ENCODE peak calls at places on chromosomes 16 and 17, in eight cellular contexts. L is heart left ventricle, U is tibial nerve, W is ovary, Q is GM12878, V is A549, R is stomach, P is brain microvascular endothelial cell. D is an unnamed sample.

GRCh38 chr17:75252039-75252816 is 9.2 kb downstream of the GGA3 start:
- DNase-seq in L (no peak), U (no peak), W (no peak), Q (no peak), V (no peak), R (no peak), P (no peak), D (no peak)

GRCh38 chr16:72113616-72113945 is 19.9 kb downstream of the DHX38 start:
- DNase-seq in L (no peak), U (no peak), W (no peak), Q (no peak), V (no peak), R (no peak), P (no peak), D (no peak)

GRCh38 chr17:50380369-50381259 is 7.6 kb downstream of the EME1 start:
- DNase-seq in L (no peak), U (no peak), W (no peak), Q (no peak), V (no peak), R (no peak), P (no peak), D (no peak)

GRCh38 chr17:57505841-57506240 is 239.3 kb downstream of the CCDC182 start:
- DNase-seq in L (no peak), U (no peak), W (no peak), Q (no peak), V (no peak), R (no peak), P (no peak), D (no peak)

GRCh38 chr16:67148221-67148620 is 2.6 kb downstream of the B3GNT9 start:
- DNase-seq in L (no peak), U (no peak), W (no peak), Q (no peak), V (no peak), R (no peak), P (no peak), D (no peak)

GRCh38 chr17:48773245-48773644 is 43.8 kb downstream of the TTLL6 start:
- DNase-seq in L (no peak), U (no peak), W (no peak), Q (no peak), V (no peak), R (no peak), P (no peak), D (no peak)

GRCh38 chr17:6327007-6327406 is 107.9 kb downstream of the AIPL1 start:
- DNase-seq in L (peak; percentile 74), U (no peak), W (no peak), Q (no peak), V (no peak), R (no peak), P (no peak), D (no peak)

GRCh38 chr17:7992516-7992915 is 9.9 kb upstream of the GUCY2D start:
- DNase-seq in L (no peak), U (no peak), W (no peak), Q (no peak), V (no peak), R (no peak), P (peak; percentile 38), D (peak; percentile 66)

GRCh38 chr17:29007456-29008455 is 1.9 kb upstream of the SEZ6 start:
- DNase-seq in L (no peak), U (no peak), W (no peak), Q (no peak), V (peak; percentile 97), R (no peak), P (no peak), D (peak; percentile 41)

GRCh38 chr17:32927724-32928526 is at the start of gene TMEM98:
- DNase-seq in L (peak; percentile 24), U (no peak), W (peak; percentile 72), Q (no peak), V (no peak), R (peak; percentile 43), P (no peak), D (peak; percentile 38)

GRCh38 chr17:18247613-18248001 is 10.9 kb downstream of the FLII start:
- DNase-seq in L (no peak), U (no peak), W (peak; percentile 72), Q (no peak), V (no peak), R (peak; percentile 62), P (no peak), D (no peak)

GRCh38 chr17:42562845-42563509 is 1.0 kb downstream of the COASY start:
- DNase-seq in L (no peak), U (no peak), W (peak; percentile 46), Q (no peak), V (no peak), R (no peak), P (no peak), D (peak; percentile 42)

GRCh38 chr17:42563950-42564349 is 2.0 kb downstream of the COASY start:
- DNase-seq in L (no peak), U (no peak), W (peak; percentile 22), Q (no peak), V (no peak), R (no peak), P (no peak), D (no peak)

GRCh38 chr17:42561908-42562844 is at the start of gene COASY:
- DNase-seq in L (peak; percentile 98), U (peak; percentile 97), W (peak; percentile 96), Q (peak; percentile 96), V (peak; percentile 100), R (peak; percentile 96), P (peak; percentile 96), D (peak; percentile 99)

GRCh38 chr17:42564815-42565522 is 1.9 kb upstream of the MLX start:
- DNase-seq in L (no peak), U (no peak), W (peak; percentile 22), Q (no peak), V (no peak), R (no peak), P (no peak), D (no peak)

DNA sequence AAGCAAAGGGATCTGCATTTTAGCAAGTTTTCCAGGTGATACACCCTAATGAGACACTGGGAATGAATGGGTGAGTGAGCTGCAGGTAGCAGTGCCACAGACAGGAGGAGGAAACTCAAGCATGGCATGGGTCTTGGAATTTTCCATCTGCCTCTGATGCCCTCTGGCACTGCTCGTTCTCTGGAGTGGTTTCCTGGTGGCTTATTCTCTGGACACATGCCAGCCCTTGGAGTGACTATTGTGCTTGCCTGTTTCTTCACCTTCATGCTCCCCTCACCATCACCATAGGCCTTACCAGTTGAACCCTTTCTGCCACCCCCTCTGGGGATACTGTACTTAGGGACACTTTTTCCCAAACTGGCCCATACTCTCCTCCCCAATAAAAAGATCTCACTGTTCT is 1.6 kb downstream of the COASY start:
- DNase-seq in L (no peak), U (no peak), W (no peak), Q (no peak), V (no peak), R (peak; percentile 80), P (no peak), D (no peak)
- H3K4me3 ChIP-seq in L (no peak overlapping the region), U (no peak overlapping the region), W (no peak overlapping the region), Q (peak overlapping the region; percentile 76), V (peak overlapping the region; percentile 91), R (peak overlapping the region; percentile 90), P (no peak overlapping the region), D (peak overlapping the region; percentile 90)

DNA sequence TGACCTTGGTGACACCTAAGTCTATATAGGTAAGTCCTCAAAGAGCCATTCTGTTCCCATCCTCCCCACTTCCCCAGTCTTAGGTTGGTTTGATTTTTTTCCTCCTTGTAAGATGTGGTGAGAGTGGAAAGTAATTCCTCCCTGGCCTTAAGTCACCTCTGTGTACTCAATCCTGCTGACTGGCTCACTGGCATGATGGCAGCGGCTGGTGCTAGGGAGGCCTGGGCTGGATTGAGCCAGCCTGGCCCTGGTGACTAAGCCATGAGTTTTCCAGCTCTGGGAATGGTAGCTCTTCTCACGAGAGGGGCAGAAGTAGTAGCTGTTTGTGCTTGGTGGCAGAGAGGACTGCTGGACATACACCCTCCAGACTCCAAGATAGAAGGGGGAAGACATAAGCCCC is 2.5 kb downstream of the ARL4D start:
- DNase-seq in L (no peak), U (no peak), W (no peak), Q (no peak), V (peak; percentile 81), R (peak; percentile 51), P (peak; percentile 66), D (peak; percentile 88)
- H3K4me3 ChIP-seq in L (peak overlapping the region; percentile 93), U (peak overlapping the region; percentile 49), W (peak overlapping the region; percentile 20), Q (no peak overlapping the region), V (peak overlapping the region; percentile 71), R (peak overlapping the region; percentile 90), P (no peak overlapping the region), D (peak overlapping the region; percentile 88)

DNA sequence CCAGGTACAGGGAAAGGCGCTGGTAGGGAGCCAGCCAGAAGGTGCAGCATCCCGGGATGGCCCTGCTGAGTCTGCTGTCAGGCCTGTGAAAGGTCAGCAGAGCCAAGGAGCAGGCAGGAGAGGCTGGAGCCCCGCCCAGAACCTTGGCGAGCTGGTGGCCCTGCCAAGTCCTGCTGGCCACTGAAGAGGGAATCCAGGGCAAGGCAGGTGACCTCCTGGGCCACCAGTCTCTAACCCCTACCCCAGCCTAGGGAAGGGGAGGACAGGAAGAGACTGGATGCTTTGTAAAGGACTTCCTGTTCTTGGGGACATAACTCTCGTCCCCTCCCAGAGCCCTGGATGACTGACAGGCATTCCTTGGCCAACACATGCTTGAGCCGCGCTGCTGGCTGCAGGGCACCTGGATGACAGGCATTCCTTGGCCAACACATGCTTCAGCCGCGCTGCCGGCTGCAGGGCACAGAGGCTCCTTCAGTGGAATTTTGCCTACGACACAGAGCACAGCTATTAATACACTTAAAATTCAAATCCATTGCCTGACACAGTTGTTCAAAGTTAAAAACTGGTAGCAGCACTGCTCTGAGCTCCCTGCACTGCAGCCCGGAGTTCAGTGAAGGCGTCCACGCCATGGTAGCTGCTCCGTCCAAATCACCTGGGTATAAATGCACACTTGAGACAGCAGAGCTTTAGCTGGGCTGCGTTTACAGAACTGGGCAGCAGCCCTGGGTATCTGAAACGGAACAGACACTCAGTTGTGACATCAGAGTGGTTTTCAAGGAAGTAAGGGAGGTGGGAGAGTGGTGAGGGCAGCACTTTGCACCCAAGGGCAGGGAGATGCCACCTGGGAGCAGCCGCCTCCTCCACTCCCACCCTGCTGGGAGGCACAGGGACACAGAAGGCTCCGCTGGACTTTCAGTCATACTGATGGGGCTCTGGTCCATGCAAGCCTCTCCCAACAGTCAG is 2.0 kb upstream of the BRICD5 start:
- DNase-seq in L (peak; percentile 70), U (no peak), W (no peak), Q (no peak), V (no peak), R (peak; percentile 60), P (no peak), D (no peak)
- H3K4me3 ChIP-seq in L (peak overlapping the region; percentile 99), U (no peak overlapping the region), W (no peak overlapping the region), Q (peak overlapping the region; percentile 80), V (peak overlapping the region; percentile 98), R (no peak overlapping the region), P (peak overlapping the region; percentile 68), D (peak overlapping the region; percentile 52)

DNA sequence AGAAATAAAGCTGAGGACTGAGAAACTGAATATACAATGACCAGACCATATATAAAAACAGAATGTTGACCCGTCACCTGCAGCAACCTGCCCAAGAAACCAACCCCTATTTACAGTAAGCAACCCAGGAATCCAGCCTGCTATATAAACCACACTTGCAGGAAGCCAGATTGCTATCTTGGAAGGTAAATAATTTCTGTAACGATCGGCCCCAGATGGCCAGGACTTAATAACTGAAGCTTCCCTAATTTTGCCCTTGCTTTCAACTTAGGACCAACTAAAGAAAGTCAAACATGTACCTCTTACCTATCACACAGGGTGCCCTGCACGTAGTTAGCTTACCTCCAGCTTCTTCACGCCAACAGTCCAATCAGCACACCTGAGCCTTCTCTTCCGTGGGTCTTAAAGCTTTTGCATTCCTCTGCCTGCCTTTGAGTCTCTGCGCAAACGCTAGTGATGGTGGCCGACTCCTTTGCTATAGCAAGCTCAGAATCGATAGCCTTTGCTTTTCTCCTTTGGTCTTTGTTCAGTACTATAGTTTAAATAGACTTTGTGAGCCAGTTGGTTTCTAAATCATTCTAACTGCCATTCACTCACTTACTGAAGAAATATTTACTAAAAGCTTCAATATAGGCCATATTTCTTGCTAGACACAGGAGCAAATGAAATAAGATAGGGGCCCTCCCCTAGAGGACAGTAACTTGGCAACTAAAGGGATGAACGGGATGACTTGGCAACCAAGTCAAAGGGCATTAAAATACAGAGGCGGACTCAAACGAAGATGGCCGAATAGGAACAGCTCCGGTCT is 31.3 kb downstream of the MPHOSPH6 start:
- DNase-seq in L (no peak), U (no peak), W (no peak), Q (no peak), V (no peak), R (no peak), P (no peak), D (no peak)
- H3K4me3 ChIP-seq in L (no peak overlapping the region), U (no peak overlapping the region), W (no peak overlapping the region), Q (no peak overlapping the region), V (no peak overlapping the region), R (peak overlapping the region; percentile 18), P (no peak overlapping the region), D (no peak overlapping the region)

D was measured in cardiac fibroblast.